ENCODE peak calls at places on chromosome 4, in ten cellular contexts. One of them, this sample, is unnamed.

GRCh38 chr4:77001907-77002306 is 52.4 kb downstream of the SEPTIN11 start:
- DNase-seq in cardiac fibroblast: peak
- DNase-seq in neural crest cell: no peak
- DNase-seq in WTC11: no peak
- DNase-seq in astrocyte: peak
- DNase-seq in glutamatergic neuron: no peak
- DNase-seq in upper lobe of right lung: no peak
- DNase-seq in neural progenitor cell: peak
- DNase-seq in endodermal cell: no peak
- DNase-seq in mucosa of descending colon: no peak
- DNase-seq in this sample: no peak

GRCh38 chr4:128286474-128287158 is 997 bp downstream of the PGRMC2 start:
- DNase-seq in glutamatergic neuron: no peak
- DNase-seq in upper lobe of right lung: no peak
- DNase-seq in endodermal cell: no peak
- DNase-seq in mucosa of descending colon: no peak
- DNase-seq in cardiac fibroblast: peak
- DNase-seq in neural progenitor cell: peak
- DNase-seq in astrocyte: peak
- DNase-seq in WTC11: no peak
- DNase-seq in neural crest cell: no peak
- DNase-seq in this sample: no peak

GRCh38 chr4:576991-577498 is 950 bp upstream of the TMEM271 start:
- DNase-seq in glutamatergic neuron: peak
- DNase-seq in cardiac fibroblast: no peak
- DNase-seq in endodermal cell: no peak
- DNase-seq in upper lobe of right lung: no peak
- DNase-seq in neural crest cell: no peak
- DNase-seq in WTC11: peak
- DNase-seq in astrocyte: no peak
- DNase-seq in mucosa of descending colon: no peak
- DNase-seq in neural progenitor cell: peak
- DNase-seq in this sample: no peak

GRCh38 chr4:91525627-91526026 is 778.1 kb upstream of the GRID2 start:
- DNase-seq in endodermal cell: no peak
- DNase-seq in WTC11: no peak
- DNase-seq in astrocyte: no peak
- DNase-seq in cardiac fibroblast: no peak
- DNase-seq in mucosa of descending colon: no peak
- DNase-seq in glutamatergic neuron: no peak
- DNase-seq in upper lobe of right lung: no peak
- DNase-seq in neural crest cell: no peak
- DNase-seq in neural progenitor cell: no peak
- DNase-seq in this sample: no peak

GRCh38 chr4:169398294-169398693 is 127.5 kb upstream of the SH3RF1 start:
- DNase-seq in cardiac fibroblast: peak
- DNase-seq in neural progenitor cell: no peak
- DNase-seq in WTC11: no peak
- DNase-seq in endodermal cell: no peak
- DNase-seq in glutamatergic neuron: no peak
- DNase-seq in astrocyte: peak
- DNase-seq in neural crest cell: no peak
- DNase-seq in mucosa of descending colon: no peak
- DNase-seq in upper lobe of right lung: no peak
- DNase-seq in this sample: no peak

GRCh38 chr4:76784237-76784636 is 113.7 kb downstream of the SOWAHB start:
- DNase-seq in mucosa of descending colon: no peak
- DNase-seq in astrocyte: no peak
- DNase-seq in upper lobe of right lung: no peak
- DNase-seq in glutamatergic neuron: no peak
- DNase-seq in WTC11: peak
- DNase-seq in neural progenitor cell: peak
- DNase-seq in cardiac fibroblast: no peak
- DNase-seq in neural crest cell: no peak
- DNase-seq in endodermal cell: peak
- DNase-seq in this sample: no peak

GRCh38 chr4:71198958-71199357 is 139.9 kb upstream of the SLC4A4 start:
- DNase-seq in endodermal cell: no peak
- DNase-seq in glutamatergic neuron: no peak
- DNase-seq in cardiac fibroblast: no peak
- DNase-seq in neural crest cell: no peak
- DNase-seq in upper lobe of right lung: no peak
- DNase-seq in astrocyte: no peak
- DNase-seq in neural progenitor cell: no peak
- DNase-seq in mucosa of descending colon: no peak
- DNase-seq in WTC11: no peak
- DNase-seq in this sample: no peak

GRCh38 chr4:84639143-84639542 is 56.2 kb downstream of the CDS1 start:
- DNase-seq in WTC11: no peak
- DNase-seq in astrocyte: no peak
- DNase-seq in upper lobe of right lung: no peak
- DNase-seq in cardiac fibroblast: no peak
- DNase-seq in neural crest cell: no peak
- DNase-seq in glutamatergic neuron: no peak
- DNase-seq in neural progenitor cell: no peak
- DNase-seq in mucosa of descending colon: no peak
- DNase-seq in endodermal cell: no peak
- DNase-seq in this sample: no peak

GRCh38 chr4:21242163-21242562 is 541.9 kb downstream of the PACRGL start:
- DNase-seq in neural crest cell: no peak
- DNase-seq in WTC11: no peak
- DNase-seq in cardiac fibroblast: no peak
- DNase-seq in endodermal cell: no peak
- DNase-seq in astrocyte: no peak
- DNase-seq in neural progenitor cell: no peak
- DNase-seq in glutamatergic neuron: no peak
- DNase-seq in upper lobe of right lung: no peak
- DNase-seq in mucosa of descending colon: no peak
- DNase-seq in this sample: no peak

GRCh38 chr4:129822708-129823504 is 727.0 kb downstream of the C4orf33 start:
- DNase-seq in mucosa of descending colon: no peak
- DNase-seq in upper lobe of right lung: peak
- DNase-seq in WTC11: no peak
- DNase-seq in neural crest cell: no peak
- DNase-seq in cardiac fibroblast: peak
- DNase-seq in endodermal cell: peak
- DNase-seq in glutamatergic neuron: no peak
- DNase-seq in neural progenitor cell: no peak
- DNase-seq in astrocyte: peak
- DNase-seq in this sample: no peak

GRCh38 chr4:4613126-4613465 is 71.2 kb upstream of the STX18 start:
- DNase-seq in WTC11: no peak
- DNase-seq in cardiac fibroblast: no peak
- DNase-seq in endodermal cell: no peak
- DNase-seq in mucosa of descending colon: no peak
- DNase-seq in neural progenitor cell: no peak
- DNase-seq in neural crest cell: no peak
- DNase-seq in glutamatergic neuron: no peak
- DNase-seq in upper lobe of right lung: no peak
- DNase-seq in astrocyte: no peak
- DNase-seq in this sample: peak

GRCh38 chr4:20723019-20723418 is 22.8 kb downstream of the PACRGL start:
- DNase-seq in cardiac fibroblast: peak
- DNase-seq in WTC11: no peak
- DNase-seq in glutamatergic neuron: no peak
- DNase-seq in astrocyte: no peak
- DNase-seq in endodermal cell: no peak
- DNase-seq in neural progenitor cell: no peak
- DNase-seq in mucosa of descending colon: no peak
- DNase-seq in upper lobe of right lung: no peak
- DNase-seq in neural crest cell: no peak
- DNase-seq in this sample: no peak

GRCh38 chr4:112766422-112766821 is 129.5 kb downstream of the LARP7 start:
- DNase-seq in endodermal cell: peak
- DNase-seq in cardiac fibroblast: peak
- DNase-seq in upper lobe of right lung: no peak
- DNase-seq in astrocyte: no peak
- DNase-seq in neural progenitor cell: peak
- DNase-seq in glutamatergic neuron: peak
- DNase-seq in WTC11: peak
- DNase-seq in neural crest cell: peak
- DNase-seq in mucosa of descending colon: no peak
- DNase-seq in this sample: peak

GRCh38 chr4:147019061-147019460 is 73.4 kb upstream of the TTC29 start:
- DNase-seq in neural progenitor cell: peak
- DNase-seq in neural crest cell: peak
- DNase-seq in astrocyte: peak
- DNase-seq in glutamatergic neuron: peak
- DNase-seq in endodermal cell: peak
- DNase-seq in mucosa of descending colon: no peak
- DNase-seq in cardiac fibroblast: peak
- DNase-seq in WTC11: peak
- DNase-seq in upper lobe of right lung: peak
- DNase-seq in this sample: peak

GRCh38 chr4:160505724-160506123 is 1402.8 kb downstream of the RAPGEF2 start:
- DNase-seq in WTC11: no peak
- DNase-seq in endodermal cell: peak
- DNase-seq in mucosa of descending colon: no peak
- DNase-seq in astrocyte: no peak
- DNase-seq in neural crest cell: no peak
- DNase-seq in cardiac fibroblast: no peak
- DNase-seq in upper lobe of right lung: no peak
- DNase-seq in glutamatergic neuron: no peak
- DNase-seq in neural progenitor cell: no peak
- DNase-seq in this sample: no peak
- TF ChIP-seq CTCF in WTC11: no peak
- TF ChIP-seq CTCF in endodermal cell: no peak
- TF ChIP-seq CTCF in mucosa of descending colon: no peak
- TF ChIP-seq CTCF in astrocyte: no peak
- TF ChIP-seq CTCF in neural crest cell: no peak
- TF ChIP-seq CTCF in cardiac fibroblast: no peak
- TF ChIP-seq CTCF in upper lobe of right lung: no peak
- TF ChIP-seq CTCF in glutamatergic neuron: no peak
- TF ChIP-seq CTCF in neural progenitor cell: no peak
- TF ChIP-seq CTCF in this sample: no peak

DNA sequence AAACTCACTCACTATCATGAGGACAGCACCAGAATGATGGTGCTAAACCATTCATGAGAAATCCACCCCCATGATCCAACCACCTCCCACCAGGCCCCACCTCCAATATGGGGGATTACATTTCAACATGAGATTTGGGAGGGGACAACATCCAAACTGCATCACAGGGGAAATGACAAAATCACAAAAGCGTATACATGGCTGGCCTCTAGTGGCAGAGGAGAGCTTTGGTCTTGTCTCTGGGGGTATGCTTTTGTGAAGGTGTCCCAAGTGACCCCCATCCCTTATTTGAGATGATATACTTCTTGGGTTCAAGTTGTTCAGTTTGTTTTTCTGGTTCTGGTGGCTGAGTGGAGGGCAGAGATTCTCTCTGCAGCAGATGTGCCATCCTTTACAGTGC is 8.5 kb upstream of the SETD7 start:
- DNase-seq in cardiac fibroblast: no peak
- DNase-seq in astrocyte: no peak
- DNase-seq in upper lobe of right lung: no peak
- DNase-seq in mucosa of descending colon: no peak
- DNase-seq in neural crest cell: no peak
- DNase-seq in neural progenitor cell: no peak
- DNase-seq in WTC11: no peak
- DNase-seq in glutamatergic neuron: no peak
- DNase-seq in endodermal cell: no peak
- DNase-seq in this sample: no peak
- TF ChIP-seq CTCF in cardiac fibroblast: peak
- TF ChIP-seq CTCF in astrocyte: no peak
- TF ChIP-seq CTCF in upper lobe of right lung: no peak
- TF ChIP-seq CTCF in mucosa of descending colon: no peak
- TF ChIP-seq CTCF in neural crest cell: no peak
- TF ChIP-seq CTCF in neural progenitor cell: peak
- TF ChIP-seq CTCF in WTC11: no peak
- TF ChIP-seq CTCF in glutamatergic neuron: no peak
- TF ChIP-seq CTCF in endodermal cell: peak
- TF ChIP-seq CTCF in this sample: peak

DNA sequence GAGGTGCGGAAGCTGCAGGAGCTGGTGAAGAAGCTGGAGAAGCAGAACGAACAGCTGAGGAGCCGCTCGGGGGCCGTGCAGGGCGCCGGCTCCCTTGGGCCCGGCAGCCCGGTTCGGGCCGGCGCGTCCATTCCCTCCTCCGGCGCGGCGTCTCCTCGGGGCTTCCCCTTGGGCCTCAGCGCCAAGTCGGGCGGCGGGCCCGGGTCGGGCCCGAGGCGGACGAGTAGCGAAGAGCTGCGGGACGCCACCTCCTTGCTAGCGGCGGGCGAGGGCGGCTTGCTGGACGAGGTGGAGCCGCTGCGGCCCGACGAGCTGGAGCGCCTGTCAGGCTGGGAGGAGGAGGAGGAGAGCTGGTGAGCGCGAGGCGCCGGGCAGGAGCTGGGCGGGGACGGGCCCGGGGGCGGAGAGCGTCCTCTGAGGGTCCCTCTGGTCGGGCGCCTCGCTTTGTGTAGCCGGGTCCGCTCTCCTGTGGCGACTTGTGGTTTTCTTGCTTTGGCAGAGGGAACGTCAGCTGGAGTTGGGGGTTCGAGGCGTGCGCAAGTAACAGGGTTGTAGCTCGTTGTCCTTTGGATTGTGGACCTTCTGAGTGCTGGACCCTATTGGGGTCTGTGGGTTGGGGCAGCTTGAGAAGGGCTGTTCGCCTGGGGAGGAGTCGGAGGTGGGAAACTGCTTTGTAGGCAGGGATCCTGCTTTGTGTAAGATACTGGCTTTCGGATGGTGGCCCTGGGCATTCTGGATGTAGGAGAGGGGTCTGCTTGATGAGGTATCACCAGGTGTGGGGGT is 638 bp downstream of the SLAIN2 start:
- DNase-seq in mucosa of descending colon: peak
- DNase-seq in endodermal cell: peak
- DNase-seq in neural progenitor cell: peak
- DNase-seq in WTC11: peak
- DNase-seq in astrocyte: no peak
- DNase-seq in cardiac fibroblast: peak
- DNase-seq in glutamatergic neuron: peak
- DNase-seq in neural crest cell: peak
- DNase-seq in upper lobe of right lung: peak
- DNase-seq in this sample: no peak
- TF ChIP-seq CTCF in mucosa of descending colon: no peak
- TF ChIP-seq CTCF in endodermal cell: no peak
- TF ChIP-seq CTCF in neural progenitor cell: no peak
- TF ChIP-seq CTCF in WTC11: no peak
- TF ChIP-seq CTCF in astrocyte: no peak
- TF ChIP-seq CTCF in cardiac fibroblast: no peak
- TF ChIP-seq CTCF in glutamatergic neuron: peak
- TF ChIP-seq CTCF in neural crest cell: peak
- TF ChIP-seq CTCF in upper lobe of right lung: no peak
- TF ChIP-seq CTCF in this sample: no peak

DNA sequence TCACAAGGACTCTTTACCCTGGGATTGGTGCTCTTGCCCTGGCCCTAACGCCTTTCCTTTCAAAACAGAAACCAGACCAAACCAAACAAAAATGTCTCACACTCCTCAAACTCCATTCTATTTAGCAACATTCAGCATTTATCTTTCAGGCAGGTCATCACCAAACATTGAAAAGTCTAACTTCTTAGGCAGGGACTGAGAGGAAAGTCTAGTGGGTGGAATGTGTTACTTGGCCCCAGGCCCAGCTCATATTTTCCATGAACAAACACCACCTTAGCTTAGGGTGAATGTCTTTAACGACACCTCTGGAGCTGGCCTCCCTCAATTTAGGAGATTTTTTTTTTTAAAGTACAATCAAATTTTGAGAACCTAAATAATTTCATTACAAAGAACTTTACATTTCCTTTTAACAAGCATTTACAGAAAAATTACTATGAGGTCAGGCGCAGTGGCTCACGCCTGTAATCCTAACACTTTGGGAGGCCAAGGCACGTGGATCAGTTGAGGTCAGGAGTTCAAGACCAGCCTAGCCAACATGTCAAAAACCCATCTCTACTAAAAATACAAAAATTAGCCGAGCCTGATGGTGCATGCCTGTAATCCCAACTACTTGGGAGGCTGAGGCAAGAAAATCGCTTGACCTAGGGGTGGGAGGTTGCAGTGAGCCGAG is 10.2 kb upstream of the N4BP2 start:
- DNase-seq in upper lobe of right lung: no peak
- DNase-seq in WTC11: no peak
- DNase-seq in cardiac fibroblast: peak
- DNase-seq in mucosa of descending colon: no peak
- DNase-seq in endodermal cell: no peak
- DNase-seq in neural crest cell: no peak
- DNase-seq in glutamatergic neuron: no peak
- DNase-seq in astrocyte: peak
- DNase-seq in neural progenitor cell: no peak
- DNase-seq in this sample: no peak
- TF ChIP-seq CTCF in upper lobe of right lung: no peak
- TF ChIP-seq CTCF in WTC11: no peak
- TF ChIP-seq CTCF in cardiac fibroblast: peak
- TF ChIP-seq CTCF in mucosa of descending colon: no peak
- TF ChIP-seq CTCF in endodermal cell: peak
- TF ChIP-seq CTCF in neural crest cell: no peak
- TF ChIP-seq CTCF in glutamatergic neuron: no peak
- TF ChIP-seq CTCF in astrocyte: no peak
- TF ChIP-seq CTCF in neural progenitor cell: no peak
- TF ChIP-seq CTCF in this sample: no peak

This sample was measured in AG09319.